ENCODE peak calls at places on chromosomes 4 and X, in six cellular contexts. D is endothelial cell of umbilical vein, Z is tibial nerve, R is adipocyte, B is uterus, E is upper lobe of right lung. G is an unnamed sample.

GRCh38 chrX:103540145-103540544 is 20.9 kb upstream of the RAB40A start:
- DNase-seq in R (peak; percentile 54), B (no peak), D (no peak), E (no peak), Z (no peak), G (no peak)

GRCh38 chr4:105387466-105387865 is 86.4 kb downstream of the PPA2 start:
- DNase-seq in D (no peak), E (no peak), B (no peak), R (peak; percentile 30), Z (no peak), G (no peak)

GRCh38 chr4:153198739-153199138 is 5.5 kb upstream of the TRIM2 start:
- DNase-seq in R (no peak), B (no peak), Z (no peak), D (no peak), E (no peak), G (no peak)

GRCh38 chr4:27040351-27040750 is 179.7 kb downstream of the STIM2 start:
- DNase-seq in E (no peak), D (no peak), B (no peak), Z (no peak), R (no peak), G (no peak)

GRCh38 chr4:188130355-188130754 is 8.9 kb upstream of the TRIML1 start:
- DNase-seq in D (no peak), E (no peak), R (no peak), B (no peak), Z (no peak), G (peak; percentile 39)

GRCh38 chr4:48033825-48034413 is 17.3 kb downstream of the NIPAL1 start:
- DNase-seq in B (no peak), R (peak; percentile 44), E (no peak), D (peak; percentile 53), Z (peak; percentile 27), G (peak; percentile 55)

GRCh38 chr4:147791341-147791740 is 59.5 kb downstream of the ARHGAP10 start:
- DNase-seq in D (no peak), E (no peak), R (no peak), Z (no peak), B (no peak), G (no peak)

GRCh38 chr4:149523039-149523438 is 292.6 kb downstream of the IQCM start:
- DNase-seq in D (no peak), R (no peak), Z (no peak), B (no peak), E (no peak), G (no peak)

GRCh38 chr4:108512615-108513505 is 107.5 kb upstream of the RPL34 start:
- DNase-seq in E (no peak), B (no peak), D (peak; percentile 23), R (peak; percentile 64), Z (peak; percentile 31), G (peak; percentile 69)

GRCh38 chrX:72269671-72270251 is 7.3 kb downstream of the RPS4X start:
- DNase-seq in E (no peak), Z (no peak), R (peak; percentile 44), D (peak; percentile 26), B (no peak), G (no peak)

GRCh38 chrX:25191403-25191802 is 175.6 kb upstream of the ARX start:
- DNase-seq in E (no peak), D (no peak), Z (no peak), R (no peak), B (no peak), G (no peak)

GRCh38 chr4:166019441-166019840 is 146.4 kb downstream of the TLL1 start:
- DNase-seq in D (no peak), Z (no peak), R (no peak), B (no peak), E (no peak), G (no peak)

GRCh38 chrX:151825927-151826471 is 86.7 kb upstream of the MAGEA4 start:
- DNase-seq in B (peak; percentile 22), Z (peak; percentile 5), R (peak; percentile 91), E (no peak), D (peak; percentile 52), G (no peak)

GRCh38 chr4:105979506-105979905 is 84.2 kb downstream of the NPNT start:
- DNase-seq in E (no peak), Z (no peak), R (no peak), D (no peak), B (no peak), G (no peak)

GRCh38 chrX:15269618-15270521 is at the start of gene ASB9:
- DNase-seq in B (no peak), R (peak; percentile 86), D (peak; percentile 64), E (peak; percentile 75), Z (peak; percentile 4), G (no peak)

GRCh38 chr4:41360214-41360910 is 103.6 kb downstream of the UCHL1 start:
- DNase-seq in D (peak; percentile 70), B (peak; percentile 41), R (peak; percentile 82), E (peak; percentile 91), Z (no peak), G (peak; percentile 72)

GRCh38 chrX:109774706-109775105 is 41.6 kb upstream of the ACSL4 start:
- DNase-seq in R (peak; percentile 44), E (no peak), D (no peak), B (no peak), Z (peak; percentile 10), G (no peak)

GRCh38 chr4:41334182-41334581 is 77.5 kb downstream of the UCHL1 start:
- DNase-seq in D (no peak), Z (no peak), E (no peak), R (no peak), B (no peak), G (no peak)

GRCh38 chr4:44984083-44984482 is 257.7 kb upstream of the GNPDA2 start:
- DNase-seq in E (no peak), R (no peak), Z (no peak), D (no peak), B (no peak), G (no peak)

GRCh38 chr4:42672359-42673083 is 15.6 kb upstream of the ATP8A1 start:
- DNase-seq in Z (no peak), E (no peak), D (no peak), R (no peak), B (no peak), G (no peak)

GRCh38 chr4:22850055-22850454 is 157.3 kb downstream of the GBA3 start:
- DNase-seq in B (no peak), Z (no peak), D (no peak), R (no peak), E (no peak), G (no peak)

GRCh38 chrX:47180346-47180745 is 13.3 kb upstream of the UBA1 start:
- DNase-seq in E (no peak), R (no peak), D (no peak), B (no peak), Z (no peak), G (no peak)

GRCh38 chrX:47179221-47179927 is 14.3 kb upstream of the UBA1 start:
- DNase-seq in B (no peak), E (no peak), Z (no peak), D (no peak), R (no peak), G (no peak)

GRCh38 chrX:47182106-47182700 is 11.4 kb upstream of the UBA1 start:
- DNase-seq in E (no peak), Z (no peak), D (no peak), B (no peak), R (no peak), G (no peak)

GRCh38 chrX:47179928-47180255 is 13.7 kb upstream of the UBA1 start:
- DNase-seq in D (no peak), Z (no peak), R (no peak), E (no peak), B (no peak), G (no peak)

DNA sequence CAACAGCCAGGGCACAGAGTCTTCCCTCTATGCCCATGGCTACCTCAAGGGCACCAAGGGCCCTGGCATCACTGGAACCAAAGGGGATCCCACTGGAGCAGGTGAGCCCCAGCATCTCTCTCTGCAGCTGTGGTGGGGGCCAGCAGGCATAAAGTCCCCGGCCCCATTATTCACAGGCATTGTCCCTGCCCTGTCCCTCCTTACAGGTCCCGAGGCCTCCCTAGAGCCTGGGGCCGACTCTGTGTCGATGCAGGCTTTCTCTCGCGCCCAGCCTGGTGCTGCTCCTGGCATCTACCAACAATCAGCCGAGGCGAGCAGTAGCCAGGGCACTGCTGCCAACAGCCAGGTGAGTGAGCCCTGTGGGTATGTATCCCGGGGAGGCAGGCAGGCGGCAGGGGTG is 12.3 kb upstream of the UBA1 start:
- DNase-seq in R (no peak), B (no peak), Z (no peak), D (no peak), E (no peak), G (no peak)
- H3K36me3 ChIP-seq in R (peaks cover 62% of the 10 kb centered on the region), B (no peaks in the 10 kb centered on the region), Z (no peaks in the 10 kb centered on the region), D (no peaks in the 10 kb centered on the region), E (peaks cover 35% of the 10 kb centered on the region), G (peaks cover 92% of the 10 kb centered on the region)

GRCh38 chrX:150219374-150220185 is 143.5 kb upstream of the MAMLD1 start:
- DNase-seq in B (no peak), Z (no peak), E (no peak), D (no peak), R (no peak), G (peak; percentile 53)
- H3K4me3 ChIP-seq in B (no peak overlapping the region), Z (no peak overlapping the region), E (no peak overlapping the region), D (no peak overlapping the region), R (no peak overlapping the region), G (no peak overlapping the region)

DNA sequence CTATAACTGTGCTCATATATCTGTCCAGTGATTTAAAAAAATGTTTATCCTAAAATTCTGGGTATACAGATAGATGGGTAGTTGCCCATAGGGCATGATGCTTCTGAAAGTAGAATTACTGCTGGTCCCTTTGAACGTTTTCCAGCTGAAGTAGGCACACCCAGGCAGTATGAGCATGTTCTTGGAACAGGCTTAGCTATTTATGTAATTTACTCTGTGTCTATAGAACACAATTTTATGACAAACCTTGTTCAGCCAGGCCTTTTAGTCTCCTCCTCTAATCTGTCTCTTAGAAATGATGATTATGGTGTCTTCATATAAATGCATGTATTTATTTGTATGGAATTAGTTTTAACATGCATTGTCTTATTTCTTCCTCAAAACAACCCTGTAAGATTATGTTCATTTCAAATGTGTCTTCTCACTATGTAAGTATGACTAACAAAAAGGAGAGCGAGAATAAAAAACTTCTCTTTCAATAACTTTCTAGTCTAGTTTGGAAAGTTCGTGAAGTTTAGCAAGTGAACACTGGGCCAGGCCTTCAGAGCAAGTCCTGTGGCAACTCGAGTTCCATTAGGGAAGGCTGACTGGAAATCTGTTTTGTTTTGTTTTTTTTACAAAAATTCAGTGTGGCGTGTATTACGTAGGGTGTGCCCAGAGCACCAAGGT is 142.0 kb downstream of the AFF1 start:
- DNase-seq in D (no peak), B (no peak), R (peak; percentile 20), Z (no peak), E (no peak), G (no peak)
- H3K9me3 ChIP-seq in D (no peaks in the 10 kb centered on the region), B (no peaks in the 10 kb centered on the region), R (no peaks in the 10 kb centered on the region), Z (no peaks in the 10 kb centered on the region), E (no peaks in the 10 kb centered on the region), G (no peaks in the 10 kb centered on the region)

GRCh38 chr4:24561438-24562139 is 22.8 kb downstream of the DHX15 start:
- DNase-seq in E (no peak), D (no peak), Z (no peak), R (no peak), B (no peak), G (no peak)

GRCh38 chr4:24564488-24564887 is 19.9 kb downstream of the DHX15 start:
- DNase-seq in Z (no peak), B (no peak), D (no peak), R (peak; percentile 53), E (no peak), G (no peak)

GRCh38 chr4:24560770-24561415 is 23.5 kb downstream of the DHX15 start:
- DNase-seq in E (no peak), Z (no peak), B (no peak), D (peak; percentile 24), R (no peak), G (no peak)

GRCh38 chr4:24568425-24568824 is 15.9 kb downstream of the DHX15 start:
- DNase-seq in R (peak; percentile 49), D (no peak), E (no peak), B (no peak), Z (no peak), G (no peak)

GRCh38 chr4:24565054-24565453 is 19.3 kb downstream of the DHX15 start:
- DNase-seq in E (no peak), B (no peak), Z (no peak), D (no peak), R (no peak), G (no peak)
- H3K36me3 ChIP-seq in E (peaks cover 6% of the 10 kb centered on the region), B (no peaks in the 10 kb centered on the region), Z (no peaks in the 10 kb centered on the region), D (peaks cover 3% of the 10 kb centered on the region), R (peaks cover 18% of the 10 kb centered on the region), G (peaks cover 57% of the 10 kb centered on the region)

G was measured in HAP-1.